ENCODE peak calls at places on chromosomes 13 and 19, in eight cellular contexts. One of them, this sample, is unnamed.

GRCh38 chr13:99265162-99265822 is 7.1 kb upstream of the GPR18 start:
- DNase-seq in prostate gland: no peak
- DNase-seq in CD8-positive, alpha-beta T cell: no peak
- DNase-seq in choroid plexus epithelial cell: no peak
- DNase-seq in heart right ventricle: no peak
- DNase-seq in pancreas: no peak
- DNase-seq in body of pancreas: no peak
- DNase-seq in heart left ventricle: no peak
- DNase-seq in this sample: no peak

GRCh38 chr13:30520571-30520970 is 54.8 kb upstream of the HMGB1 start:
- DNase-seq in prostate gland: no peak
- DNase-seq in CD8-positive, alpha-beta T cell: no peak
- DNase-seq in choroid plexus epithelial cell: peak; percentile 14
- DNase-seq in heart right ventricle: no peak
- DNase-seq in pancreas: no peak
- DNase-seq in body of pancreas: no peak
- DNase-seq in heart left ventricle: no peak
- DNase-seq in this sample: no peak

GRCh38 chr19:1177322-1178114 is 3.5 kb upstream of the SBNO2 start:
- DNase-seq in prostate gland: no peak
- DNase-seq in CD8-positive, alpha-beta T cell: no peak
- DNase-seq in choroid plexus epithelial cell: peak; percentile 93
- DNase-seq in heart right ventricle: no peak
- DNase-seq in pancreas: no peak
- DNase-seq in body of pancreas: no peak
- DNase-seq in heart left ventricle: no peak
- DNase-seq in this sample: no peak

GRCh38 chr19:1512671-1513491 is at the start of gene ADAMTSL5:
- DNase-seq in prostate gland: no peak
- DNase-seq in CD8-positive, alpha-beta T cell: peak; percentile 61
- DNase-seq in choroid plexus epithelial cell: peak; percentile 19
- DNase-seq in heart right ventricle: peak; percentile 67
- DNase-seq in pancreas: no peak
- DNase-seq in body of pancreas: peak; percentile 19
- DNase-seq in heart left ventricle: peak; percentile 78
- DNase-seq in this sample: no peak

GRCh38 chr19:18440421-18440877 is 2.5 kb upstream of the ISYNA1 start:
- DNase-seq in prostate gland: no peak
- DNase-seq in CD8-positive, alpha-beta T cell: peak; percentile 46
- DNase-seq in choroid plexus epithelial cell: no peak
- DNase-seq in heart right ventricle: no peak
- DNase-seq in pancreas: no peak
- DNase-seq in body of pancreas: no peak
- DNase-seq in heart left ventricle: no peak
- DNase-seq in this sample: no peak

GRCh38 chr19:31383553-31383952 is 34.3 kb upstream of the TSHZ3 start:
- DNase-seq in prostate gland: no peak
- DNase-seq in CD8-positive, alpha-beta T cell: no peak
- DNase-seq in choroid plexus epithelial cell: no peak
- DNase-seq in heart right ventricle: no peak
- DNase-seq in pancreas: no peak
- DNase-seq in body of pancreas: no peak
- DNase-seq in heart left ventricle: no peak
- DNase-seq in this sample: no peak

GRCh38 chr13:94829201-94829600 is 116.9 kb upstream of the SOX21 start:
- DNase-seq in prostate gland: no peak
- DNase-seq in CD8-positive, alpha-beta T cell: no peak
- DNase-seq in choroid plexus epithelial cell: no peak
- DNase-seq in heart right ventricle: no peak
- DNase-seq in pancreas: no peak
- DNase-seq in body of pancreas: no peak
- DNase-seq in heart left ventricle: no peak
- DNase-seq in this sample: no peak

GRCh38 chr13:99083976-99084375 is 106.1 kb upstream of the DOCK9 start:
- DNase-seq in prostate gland: no peak
- DNase-seq in CD8-positive, alpha-beta T cell: peak; percentile 15
- DNase-seq in choroid plexus epithelial cell: no peak
- DNase-seq in heart right ventricle: no peak
- DNase-seq in pancreas: peak; percentile 54
- DNase-seq in body of pancreas: peak; percentile 73
- DNase-seq in heart left ventricle: no peak
- DNase-seq in this sample: no peak

GRCh38 chr13:24693862-24694471 is 13.8 kb downstream of the ATP12A start:
- DNase-seq in prostate gland: peak; percentile 53
- DNase-seq in CD8-positive, alpha-beta T cell: peak; percentile 23
- DNase-seq in choroid plexus epithelial cell: peak; percentile 75
- DNase-seq in heart right ventricle: no peak
- DNase-seq in pancreas: no peak
- DNase-seq in body of pancreas: peak; percentile 61
- DNase-seq in heart left ventricle: no peak
- DNase-seq in this sample: peak; percentile 68

GRCh38 chr19:45643927-45644771 is 5.0 kb upstream of the EML2 start:
- DNase-seq in prostate gland: no peak
- DNase-seq in CD8-positive, alpha-beta T cell: no peak
- DNase-seq in choroid plexus epithelial cell: no peak
- DNase-seq in heart right ventricle: no peak
- DNase-seq in pancreas: no peak
- DNase-seq in body of pancreas: no peak
- DNase-seq in heart left ventricle: no peak
- DNase-seq in this sample: no peak

GRCh38 chr13:20161275-20161950 is 561 bp upstream of the GJA3 start:
- DNase-seq in prostate gland: no peak
- DNase-seq in CD8-positive, alpha-beta T cell: peak; percentile 70
- DNase-seq in choroid plexus epithelial cell: no peak
- DNase-seq in heart right ventricle: peak; percentile 50
- DNase-seq in pancreas: no peak
- DNase-seq in body of pancreas: no peak
- DNase-seq in heart left ventricle: peak; percentile 54
- DNase-seq in this sample: no peak

GRCh38 chr19:48350856-48351255 is 12.9 kb downstream of the TMEM143 start:
- DNase-seq in prostate gland: no peak
- DNase-seq in CD8-positive, alpha-beta T cell: no peak
- DNase-seq in choroid plexus epithelial cell: no peak
- DNase-seq in heart right ventricle: no peak
- DNase-seq in pancreas: no peak
- DNase-seq in body of pancreas: no peak
- DNase-seq in heart left ventricle: no peak
- DNase-seq in this sample: no peak

GRCh38 chr19:44570984-44571684 is 41.7 kb upstream of the CEACAM20 start:
- DNase-seq in prostate gland: peak; percentile 48
- DNase-seq in CD8-positive, alpha-beta T cell: peak; percentile 45
- DNase-seq in choroid plexus epithelial cell: peak; percentile 92
- DNase-seq in heart right ventricle: no peak
- DNase-seq in pancreas: peak; percentile 69
- DNase-seq in body of pancreas: peak; percentile 85
- DNase-seq in heart left ventricle: peak; percentile 64
- DNase-seq in this sample: peak; percentile 76

GRCh38 chr13:73618275-73618865 is 515.8 kb downstream of the KLF12 start:
- DNase-seq in prostate gland: no peak
- DNase-seq in CD8-positive, alpha-beta T cell: no peak
- DNase-seq in choroid plexus epithelial cell: no peak
- DNase-seq in heart right ventricle: no peak
- DNase-seq in pancreas: peak; percentile 30
- DNase-seq in body of pancreas: peak; percentile 35
- DNase-seq in heart left ventricle: no peak
- DNase-seq in this sample: no peak

GRCh38 chr13:49044008-49044407 is 68.3 kb downstream of the FNDC3A start:
- DNase-seq in prostate gland: no peak
- DNase-seq in CD8-positive, alpha-beta T cell: no peak
- DNase-seq in choroid plexus epithelial cell: no peak
- DNase-seq in heart right ventricle: no peak
- DNase-seq in pancreas: no peak
- DNase-seq in body of pancreas: no peak
- DNase-seq in heart left ventricle: no peak
- DNase-seq in this sample: no peak

GRCh38 chr19:50249636-50250035 is 46.2 kb downstream of the MYH14 start:
- DNase-seq in prostate gland: no peak
- DNase-seq in CD8-positive, alpha-beta T cell: no peak
- DNase-seq in choroid plexus epithelial cell: no peak
- DNase-seq in heart right ventricle: no peak
- DNase-seq in pancreas: no peak
- DNase-seq in body of pancreas: no peak
- DNase-seq in heart left ventricle: no peak
- DNase-seq in this sample: no peak

GRCh38 chr19:50255115-50255514 is 51.7 kb downstream of the MYH14 start:
- DNase-seq in prostate gland: no peak
- DNase-seq in CD8-positive, alpha-beta T cell: no peak
- DNase-seq in choroid plexus epithelial cell: no peak
- DNase-seq in heart right ventricle: no peak
- DNase-seq in pancreas: no peak
- DNase-seq in body of pancreas: no peak
- DNase-seq in heart left ventricle: no peak
- DNase-seq in this sample: no peak

GRCh38 chr19:50252887-50253268 is 49.5 kb downstream of the MYH14 start:
- DNase-seq in prostate gland: no peak
- DNase-seq in CD8-positive, alpha-beta T cell: no peak
- DNase-seq in choroid plexus epithelial cell: no peak
- DNase-seq in heart right ventricle: no peak
- DNase-seq in pancreas: no peak
- DNase-seq in body of pancreas: no peak
- DNase-seq in heart left ventricle: no peak
- DNase-seq in this sample: no peak

GRCh38 chr19:50250450-50251136 is 47.2 kb downstream of the MYH14 start:
- DNase-seq in prostate gland: no peak
- DNase-seq in CD8-positive, alpha-beta T cell: no peak
- DNase-seq in choroid plexus epithelial cell: no peak
- DNase-seq in heart right ventricle: no peak
- DNase-seq in pancreas: no peak
- DNase-seq in body of pancreas: no peak
- DNase-seq in heart left ventricle: no peak
- DNase-seq in this sample: no peak

GRCh38 chr19:50252111-50252886 is 48.9 kb downstream of the MYH14 start:
- DNase-seq in prostate gland: peak; percentile 20
- DNase-seq in CD8-positive, alpha-beta T cell: peak; percentile 27
- DNase-seq in choroid plexus epithelial cell: peak; percentile 13
- DNase-seq in heart right ventricle: no peak
- DNase-seq in pancreas: no peak
- DNase-seq in body of pancreas: peak; percentile 11
- DNase-seq in heart left ventricle: no peak
- DNase-seq in this sample: no peak
- TF ChIP-seq CTCF in prostate gland: peak; percentile 49
- TF ChIP-seq CTCF in CD8-positive, alpha-beta T cell: peak; percentile 46
- TF ChIP-seq CTCF in choroid plexus epithelial cell: peak; percentile 57
- TF ChIP-seq CTCF in heart right ventricle: peak; percentile 55
- TF ChIP-seq CTCF in pancreas: peak; percentile 35
- TF ChIP-seq CTCF in body of pancreas: peak; percentile 27
- TF ChIP-seq CTCF in heart left ventricle: peak; percentile 60
- TF ChIP-seq CTCF in this sample: peak; percentile 49

GRCh38 chr13:102940143-102940542 is 94.3 kb downstream of the ERCC5 start:
- DNase-seq in prostate gland: no peak
- DNase-seq in CD8-positive, alpha-beta T cell: no peak
- DNase-seq in choroid plexus epithelial cell: no peak
- DNase-seq in heart right ventricle: no peak
- DNase-seq in pancreas: no peak
- DNase-seq in body of pancreas: no peak
- DNase-seq in heart left ventricle: no peak
- DNase-seq in this sample: no peak
- TF ChIP-seq CTCF in prostate gland: no peak
- TF ChIP-seq CTCF in CD8-positive, alpha-beta T cell: no peak
- TF ChIP-seq CTCF in choroid plexus epithelial cell: peak; percentile 4
- TF ChIP-seq CTCF in heart right ventricle: no peak
- TF ChIP-seq CTCF in pancreas: no peak
- TF ChIP-seq CTCF in body of pancreas: no peak
- TF ChIP-seq CTCF in heart left ventricle: no peak
- TF ChIP-seq CTCF in this sample: no peak

DNA sequence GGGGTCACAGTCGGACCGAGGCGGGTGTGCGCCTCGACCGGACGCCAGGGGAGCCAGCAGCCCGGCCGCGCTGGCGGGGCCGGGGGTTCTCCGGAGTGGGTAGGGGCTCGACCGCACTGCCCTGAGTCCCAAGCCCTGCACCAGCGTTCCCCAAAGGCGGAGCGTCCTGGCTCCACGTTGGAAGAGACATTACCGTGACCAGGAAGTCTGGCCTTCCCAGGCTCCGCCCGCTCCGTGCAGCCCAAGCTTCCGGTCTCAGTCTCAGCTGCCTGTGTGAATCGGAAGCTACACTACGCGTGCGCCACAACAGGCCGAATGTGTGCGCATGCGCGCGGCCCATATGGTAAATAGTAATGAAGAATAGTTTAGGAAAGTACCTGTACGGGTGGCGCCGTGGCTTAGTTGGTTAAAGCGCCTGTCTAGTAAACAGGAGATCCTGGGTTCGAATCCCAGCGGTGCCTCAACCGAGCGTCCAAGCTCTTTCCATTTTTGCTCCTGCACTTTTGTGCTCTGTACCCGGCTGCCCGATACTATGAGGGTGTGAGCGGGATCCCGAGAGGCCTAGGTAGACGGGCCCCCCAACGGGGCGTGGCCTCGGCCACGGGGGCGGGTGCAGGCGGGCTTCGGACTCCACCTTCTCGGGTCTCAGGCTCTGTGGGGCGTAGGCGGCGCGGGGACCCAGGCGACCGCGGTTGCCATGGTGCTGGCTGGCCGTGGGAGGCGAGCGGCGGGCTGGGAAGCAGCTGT is 17.3 kb upstream of the LRP3 start:
- DNase-seq in prostate gland: peak; percentile 96
- DNase-seq in CD8-positive, alpha-beta T cell: peak; percentile 93
- DNase-seq in choroid plexus epithelial cell: peak; percentile 99
- DNase-seq in heart right ventricle: peak; percentile 94
- DNase-seq in pancreas: peak; percentile 96
- DNase-seq in body of pancreas: peak; percentile 98
- DNase-seq in heart left ventricle: peak; percentile 94
- DNase-seq in this sample: peak; percentile 97
- TF ChIP-seq CTCF in prostate gland: peak; percentile 37
- TF ChIP-seq CTCF in CD8-positive, alpha-beta T cell: no peak
- TF ChIP-seq CTCF in choroid plexus epithelial cell: peak; percentile 27
- TF ChIP-seq CTCF in heart right ventricle: no peak
- TF ChIP-seq CTCF in pancreas: no peak
- TF ChIP-seq CTCF in body of pancreas: no peak
- TF ChIP-seq CTCF in heart left ventricle: no peak
- TF ChIP-seq CTCF in this sample: no peak

GRCh38 chr19:13849277-13849676 is 27.7 kb upstream of the NANOS3 start:
- DNase-seq in prostate gland: no peak
- DNase-seq in CD8-positive, alpha-beta T cell: no peak
- DNase-seq in choroid plexus epithelial cell: no peak
- DNase-seq in heart right ventricle: no peak
- DNase-seq in pancreas: peak; percentile 33
- DNase-seq in body of pancreas: no peak
- DNase-seq in heart left ventricle: no peak
- DNase-seq in this sample: no peak

GRCh38 chr19:13846533-13847032 is 30.4 kb upstream of the NANOS3 start:
- DNase-seq in prostate gland: peak; percentile 75
- DNase-seq in CD8-positive, alpha-beta T cell: peak; percentile 98
- DNase-seq in choroid plexus epithelial cell: peak; percentile 94
- DNase-seq in heart right ventricle: peak; percentile 87
- DNase-seq in pancreas: peak; percentile 80
- DNase-seq in body of pancreas: peak; percentile 89
- DNase-seq in heart left ventricle: peak; percentile 92
- DNase-seq in this sample: peak; percentile 87

GRCh38 chr19:13847900-13848677 is 28.8 kb upstream of the NANOS3 start:
- DNase-seq in prostate gland: no peak
- DNase-seq in CD8-positive, alpha-beta T cell: no peak
- DNase-seq in choroid plexus epithelial cell: no peak
- DNase-seq in heart right ventricle: no peak
- DNase-seq in pancreas: no peak
- DNase-seq in body of pancreas: no peak
- DNase-seq in heart left ventricle: no peak
- DNase-seq in this sample: no peak

GRCh38 chr19:13848811-13849241 is 28.1 kb upstream of the NANOS3 start:
- DNase-seq in prostate gland: no peak
- DNase-seq in CD8-positive, alpha-beta T cell: no peak
- DNase-seq in choroid plexus epithelial cell: no peak
- DNase-seq in heart right ventricle: no peak
- DNase-seq in pancreas: peak; percentile 27
- DNase-seq in body of pancreas: no peak
- DNase-seq in heart left ventricle: no peak
- DNase-seq in this sample: no peak

GRCh38 chr19:13847033-13847899 is 29.7 kb upstream of the NANOS3 start:
- DNase-seq in prostate gland: peak; percentile 86
- DNase-seq in CD8-positive, alpha-beta T cell: peak; percentile 96
- DNase-seq in choroid plexus epithelial cell: peak; percentile 96
- DNase-seq in heart right ventricle: peak; percentile 98
- DNase-seq in pancreas: peak; percentile 94
- DNase-seq in body of pancreas: peak; percentile 96
- DNase-seq in heart left ventricle: peak; percentile 98
- DNase-seq in this sample: peak; percentile 91
- TF ChIP-seq CTCF in prostate gland: peak; percentile 57
- TF ChIP-seq CTCF in CD8-positive, alpha-beta T cell: no peak
- TF ChIP-seq CTCF in choroid plexus epithelial cell: peak; percentile 27
- TF ChIP-seq CTCF in heart right ventricle: peak; percentile 45
- TF ChIP-seq CTCF in pancreas: no peak
- TF ChIP-seq CTCF in body of pancreas: no peak
- TF ChIP-seq CTCF in heart left ventricle: peak; percentile 56
- TF ChIP-seq CTCF in this sample: peak; percentile 20